ENCODE peak calls at places on chromosomes 13 and 19, in ten cellular contexts. F is cardiac muscle cell; V is AG04450; T is CD8-positive, alpha-beta T cell; K is Peyer's patch; M is lung; P is choroid plexus epithelial cell; E is progenitor cell of endocrine pancreas; Y is heart left ventricle; Q is Calu3. A is an unnamed sample.

GRCh38 chr13:107977175-107977574 is 238.2 kb downstream of the LIG4 start:
- DNase-seq in M (no peak), Y (no peak), P (no peak), K (no peak), F (no peak), V (no peak), T (no peak), E (no peak), Q (no peak), A (no peak)

GRCh38 chr13:20772401-20773131 is 1.2 kb downstream of the EEF1AKMT1 start:
- DNase-seq in Q (no peak), P (peak), K (no peak), F (no peak), E (no peak), Y (no peak), V (no peak), M (no peak), T (no peak), A (no peak)

GRCh38 chr13:90928109-90928508 is 419.4 kb upstream of the MIR17HG start:
- DNase-seq in Y (no peak), E (no peak), T (no peak), F (no peak), V (no peak), M (no peak), K (no peak), P (no peak), Q (no peak), A (no peak)

GRCh38 chr13:109941951-109942350 is 155.6 kb upstream of the IRS2 start:
- DNase-seq in K (no peak), T (no peak), V (no peak), P (peak), F (no peak), Q (no peak), M (no peak), Y (no peak), E (no peak), A (peak)

GRCh38 chr19:33271246-33272021 is 30.9 kb downstream of the CEBPA start:
- DNase-seq in E (no peak), K (no peak), T (no peak), P (no peak), Q (no peak), V (no peak), F (no peak), M (no peak), Y (no peak), A (no peak)

GRCh38 chr19:32599736-32600157 is 18.8 kb downstream of the PDCD5 start:
- DNase-seq in M (no peak), T (peak), Q (peak), P (peak), V (peak), K (no peak), Y (no peak), E (no peak), F (peak), A (peak)

GRCh38 chr13:29105779-29106178 is 285.6 kb downstream of the MTUS2 start:
- DNase-seq in Y (no peak), Q (no peak), M (no peak), F (peak), E (no peak), P (no peak), T (no peak), V (no peak), K (no peak), A (no peak)

GRCh38 chr19:33731886-33732285 is 64.8 kb upstream of the KCTD15 start:
- DNase-seq in Q (no peak), M (no peak), F (no peak), V (no peak), E (no peak), P (no peak), Y (no peak), T (no peak), K (no peak), A (no peak)

GRCh38 chr19:3512562-3512961 is 6.5 kb downstream of the FZR1 start:
- DNase-seq in Y (no peak), E (no peak), P (no peak), Q (no peak), K (no peak), F (no peak), V (no peak), T (no peak), M (no peak), A (no peak)

GRCh38 chr19:49362926-49363264 is 679 bp upstream of the TEAD2 start:
- DNase-seq in Q (no peak), M (peak), Y (peak), V (no peak), E (no peak), K (no peak), T (no peak), F (peak), P (peak), A (no peak)

GRCh38 chr13:113398963-113399754 is 35.2 kb upstream of the GRTP1 start:
- DNase-seq in V (no peak), P (peak), T (no peak), F (no peak), Y (no peak), K (no peak), M (no peak), E (no peak), Q (no peak), A (no peak)

GRCh38 chr13:42883142-42883541 is 101.8 kb downstream of the FAM216B start:
- DNase-seq in P (peak), M (no peak), Q (no peak), T (no peak), V (no peak), F (no peak), K (no peak), E (no peak), Y (no peak), A (no peak)

GRCh38 chr13:95038949-95039348 is 262.3 kb downstream of the ABCC4 start:
- DNase-seq in K (no peak), Q (no peak), T (no peak), Y (no peak), P (no peak), M (no peak), V (no peak), F (no peak), E (no peak), A (no peak)

GRCh38 chr19:41192574-41193419 is at the start of gene CYP2S1:
- DNase-seq in M (no peak), Q (peak), P (no peak), K (no peak), F (peak), E (peak), T (no peak), V (no peak), Y (no peak), A (no peak)

GRCh38 chr19:4358709-4359626 is 15.6 kb downstream of the MPND start:
- DNase-seq in M (no peak), Q (no peak), V (no peak), P (no peak), T (no peak), K (no peak), E (no peak), Y (no peak), F (no peak), A (no peak)

GRCh38 chr13:99432637-99433542 is 68.4 kb upstream of the TM9SF2 start:
- DNase-seq in K (peak), E (no peak), P (peak), F (peak), V (no peak), Q (no peak), T (peak), M (peak), Y (peak), A (peak)

GRCh38 chr13:108947551-108948030 is 318.2 kb downstream of the MYO16 start:
- DNase-seq in T (no peak), F (no peak), K (no peak), Y (no peak), P (peak), M (no peak), E (no peak), V (no peak), Q (no peak), A (no peak)

GRCh38 chr13:51202477-51203046 is 19.6 kb upstream of the FAM124A start:
- DNase-seq in Q (no peak), V (no peak), E (no peak), F (no peak), Y (no peak), M (no peak), P (no peak), K (no peak), T (no peak), A (no peak)

GRCh38 chr19:29596080-29596479 is 10.0 kb upstream of the POP4 start:
- DNase-seq in Q (no peak), F (no peak), T (no peak), E (no peak), Y (no peak), P (no peak), K (no peak), M (no peak), V (no peak), A (no peak)

DNA sequence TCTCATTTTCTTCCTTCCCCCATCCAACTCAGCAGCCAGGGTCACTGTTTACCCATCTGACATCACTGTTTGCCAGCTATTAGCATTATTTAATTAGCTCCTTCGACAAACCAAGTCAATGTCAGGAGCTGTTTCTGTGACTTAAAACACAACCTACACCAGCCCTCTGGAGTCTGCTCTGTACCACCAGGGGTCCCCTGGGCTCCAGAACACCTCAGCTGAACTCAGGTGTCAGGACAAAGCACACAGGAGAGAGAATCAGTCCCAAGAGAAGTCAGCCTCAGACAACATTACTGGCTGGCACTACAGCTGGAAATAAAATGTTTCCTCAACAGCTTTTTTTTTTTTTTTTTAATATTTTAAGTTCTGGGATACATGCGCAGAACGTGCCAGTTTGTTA is 45.1 kb downstream of the DCLK1 start:
- DNase-seq in M (no peak), T (no peak), Y (no peak), Q (no peak), P (no peak), V (no peak), E (peak), K (no peak), F (no peak), A (no peak)
- TF ChIP-seq CTCF in M (no peak), T (no peak), Y (no peak), Q (no peak), P (no peak), V (no peak), E (peak), K (no peak), F (no peak), A (peak)

GRCh38 chr13:46995874-46996273 is 99.0 kb upstream of the HTR2A start:
- DNase-seq in Q (no peak), F (no peak), T (no peak), M (no peak), Y (no peak), V (no peak), K (no peak), E (no peak), P (no peak), A (no peak)

GRCh38 chr13:46996316-46996715 is 99.5 kb upstream of the HTR2A start:
- DNase-seq in T (no peak), Q (no peak), M (no peak), E (no peak), F (no peak), K (no peak), P (no peak), V (no peak), Y (no peak), A (no peak)

GRCh38 chr13:46994492-46994891 is 97.6 kb upstream of the HTR2A start:
- DNase-seq in P (no peak), T (no peak), F (no peak), E (no peak), K (no peak), V (no peak), Q (no peak), Y (no peak), M (no peak), A (no peak)

DNA sequence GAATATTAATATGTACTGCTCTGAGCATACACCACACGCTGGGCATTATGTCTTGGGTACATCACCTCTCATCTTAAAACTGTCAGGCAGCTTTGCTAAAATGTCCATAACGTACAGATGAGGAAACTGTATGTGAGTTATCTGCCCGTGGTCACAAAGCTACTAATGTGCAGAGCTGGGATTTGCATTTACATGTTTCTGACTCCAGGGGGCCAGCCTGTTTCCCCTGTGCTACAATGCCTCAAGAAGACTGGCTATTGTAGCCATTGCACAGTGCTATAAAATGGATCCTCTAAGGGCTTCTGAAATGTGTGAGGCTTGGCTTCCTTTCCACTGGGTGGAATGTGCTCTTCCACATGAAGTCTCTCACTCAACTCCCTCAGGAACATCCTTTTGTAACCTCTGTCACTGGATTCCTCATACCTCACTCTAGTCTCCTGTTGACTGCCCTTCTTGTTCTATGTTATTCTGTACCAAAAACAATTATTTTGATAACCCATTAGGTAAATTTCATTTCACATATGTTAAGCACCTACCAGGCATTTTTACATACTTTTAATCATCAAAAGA is 95.6 kb upstream of the HTR2A start:
- DNase-seq in P (peak), F (peak), K (no peak), T (no peak), Q (peak), V (no peak), E (no peak), M (no peak), Y (no peak), A (no peak)
- TF ChIP-seq CTCF in P (peak), F (peak), K (no peak), T (no peak), Q (peak), V (peak), E (peak), M (no peak), Y (no peak), A (peak)

GRCh38 chr13:72911988-72912387 is 130.1 kb downstream of the PIBF1 start:
- DNase-seq in Q (no peak), P (no peak), V (no peak), T (no peak), M (no peak), F (no peak), E (no peak), Y (no peak), K (no peak), A (no peak)
- TF ChIP-seq CTCF in Q (no peak), P (no peak), V (no peak), T (no peak), M (no peak), F (no peak), E (no peak), Y (no peak), K (no peak), A (no peak)

DNA sequence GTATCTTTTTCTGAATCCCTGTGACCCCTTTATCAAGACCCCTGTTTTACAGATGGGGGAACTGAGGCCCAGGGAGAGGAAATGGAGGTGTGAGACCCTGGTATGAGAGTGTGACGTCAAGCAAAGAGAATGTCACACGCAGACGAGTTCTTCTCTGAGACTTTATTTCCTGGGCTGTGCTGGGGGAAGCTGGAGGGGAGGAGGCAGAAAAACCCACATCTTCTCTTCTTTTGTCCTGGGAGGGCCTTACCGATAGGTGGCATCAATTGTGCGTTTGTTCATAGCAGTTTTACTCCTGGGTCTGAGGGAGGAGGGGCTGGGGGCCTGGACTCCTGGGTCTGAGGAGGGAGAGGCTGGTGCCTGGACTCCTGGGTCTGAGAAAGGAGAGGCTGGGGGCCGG is 4.9 kb upstream of the KLK15 start:
- DNase-seq in M (no peak), E (no peak), Q (peak), K (no peak), F (no peak), P (peak), T (no peak), V (no peak), Y (no peak), A (no peak)
- TF ChIP-seq CTCF in M (no peak), E (peak), Q (peak), K (no peak), F (peak), P (peak), T (no peak), V (peak), Y (no peak), A (peak)

DNA sequence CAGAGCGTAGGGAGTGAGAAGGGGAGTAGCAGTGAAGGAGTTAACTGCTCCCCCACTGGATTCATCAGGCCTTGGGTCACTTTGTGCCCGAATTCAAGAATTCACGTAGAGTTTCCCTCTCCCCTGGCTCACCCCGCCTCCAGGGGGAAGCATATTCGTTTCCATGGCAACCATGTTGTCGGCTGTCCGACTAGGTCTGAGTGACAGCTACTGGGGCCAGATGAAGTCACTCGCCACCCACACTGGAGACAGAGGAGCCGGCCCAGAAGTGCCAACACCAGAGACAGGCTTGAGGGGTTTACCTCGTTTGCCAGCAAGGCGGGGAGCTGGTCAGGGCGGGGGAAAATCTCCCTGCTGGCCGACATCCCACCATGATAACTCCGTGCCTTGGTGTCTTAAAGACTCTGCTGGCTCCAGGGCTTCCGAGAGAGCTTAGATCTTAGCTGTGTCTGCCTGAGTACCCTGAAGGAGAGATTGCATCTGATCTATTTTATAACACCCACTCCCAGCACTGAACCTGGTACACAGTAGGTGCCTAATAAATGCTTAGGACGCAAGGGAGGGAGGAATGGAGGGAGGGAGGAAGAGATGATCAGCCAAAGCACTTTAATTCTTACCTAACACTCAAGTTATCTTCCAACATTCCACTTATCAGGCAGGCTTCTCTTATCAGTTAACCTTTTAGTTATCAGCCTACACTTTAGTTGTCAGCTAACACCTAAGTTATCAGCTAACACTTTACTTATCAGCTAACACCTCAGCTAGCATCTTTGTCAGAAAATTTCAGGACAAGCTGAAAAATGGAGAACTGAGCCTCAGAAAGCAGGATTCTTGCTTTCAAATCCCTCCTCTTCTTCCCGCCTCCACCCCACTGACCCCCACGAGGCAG is 57.2 kb upstream of the ZNRF4 start:
- DNase-seq in F (peak), T (no peak), V (no peak), M (no peak), Y (no peak), K (no peak), P (peak), E (no peak), Q (peak), A (no peak)
- TF ChIP-seq CTCF in F (no peak), T (no peak), V (no peak), M (no peak), Y (no peak), K (no peak), P (no peak), E (no peak), Q (no peak), A (no peak)

GRCh38 chr13:80276371-80277289 is 64.3 kb downstream of the SPRY2 start:
- DNase-seq in Q (no peak), P (peak), K (no peak), T (no peak), M (no peak), Y (no peak), E (no peak), V (no peak), F (no peak), A (peak)
- TF ChIP-seq CTCF in Q (no peak), P (no peak), K (no peak), T (no peak), M (no peak), Y (no peak), E (peak), V (no peak), F (no peak), A (peak)

GRCh38 chr13:30676672-30677071 is 58.7 kb upstream of the ALOX5AP start:
- DNase-seq in Y (no peak), M (no peak), V (no peak), K (no peak), T (no peak), F (peak), Q (no peak), P (peak), E (no peak), A (no peak)
- TF ChIP-seq CTCF in Y (peak), M (no peak), V (peak), K (peak), T (no peak), F (peak), Q (no peak), P (peak), E (peak), A (peak)

GRCh38 chr13:22757530-22758120 is 423.2 kb upstream of the SGCG start:
- DNase-seq in K (no peak), E (no peak), F (peak), Y (no peak), Q (no peak), V (no peak), T (no peak), P (peak), M (no peak), A (no peak)
- TF ChIP-seq CTCF in K (peak), E (peak), F (peak), Y (peak), Q (no peak), V (peak), T (no peak), P (peak), M (peak), A (peak)

GRCh38 chr13:111630411-111630810 is 310.0 kb downstream of the TEX29 start:
- DNase-seq in K (no peak), Y (no peak), T (no peak), V (no peak), M (no peak), P (no peak), Q (no peak), E (no peak), F (no peak), A (no peak)
- TF ChIP-seq CTCF in K (no peak), Y (no peak), T (no peak), V (no peak), M (no peak), P (no peak), Q (no peak), E (no peak), F (no peak), A (no peak)